ENCODE peak calls at places on chromosome 9, in seven cellular contexts. L, O, X, B, R, S and Y are unnamed samples.

GRCh38 chr9:34547960-34548603 is 25.3 kb upstream of the ENHO start:
- DNase-seq in X (peak; percentile 49), S (no peak), O (peak; percentile 38), R (peak; percentile 93), B (peak; percentile 23), L (peak; percentile 89), Y (peak; percentile 46)

GRCh38 chr9:110912701-110913291 is 125.5 kb downstream of the LPAR1 start:
- DNase-seq in O (no peak), B (no peak), S (no peak), L (no peak), R (no peak), X (no peak), Y (no peak)

GRCh38 chr9:10108815-10109214 is 504.0 kb downstream of the PTPRD start:
- DNase-seq in S (no peak), X (no peak), R (no peak), L (no peak), O (no peak), B (no peak), Y (no peak)

GRCh38 chr9:83062011-83062652 is 810 bp downstream of the RASEF start:
- DNase-seq in R (peak; percentile 65), S (no peak), L (peak; percentile 60), O (no peak), X (no peak), B (no peak), Y (peak; percentile 15)

GRCh38 chr9:16521868-16522381 is 348.5 kb downstream of the BNC2 start:
- DNase-seq in S (no peak), X (no peak), L (no peak), B (no peak), R (peak; percentile 19), O (no peak), Y (no peak)

GRCh38 chr9:123346826-123347225 is 9.2 kb upstream of the CRB2 start:
- DNase-seq in O (no peak), B (no peak), S (no peak), L (no peak), R (no peak), X (no peak), Y (no peak)

GRCh38 chr9:37410969-37411785 is 11.3 kb upstream of the GRHPR start:
- DNase-seq in S (no peak), O (peak; percentile 56), R (no peak), X (peak; percentile 72), L (peak; percentile 74), B (no peak), Y (no peak)

GRCh38 chr9:37383876-37384715 is 38.4 kb upstream of the GRHPR start:
- DNase-seq in L (no peak), B (no peak), R (no peak), S (no peak), X (no peak), O (no peak), Y (no peak)

GRCh38 chr9:94630833-94631232 is 8.5 kb downstream of the FBP1 start:
- DNase-seq in R (no peak), O (no peak), S (no peak), B (no peak), X (no peak), L (no peak), Y (no peak)

DNA sequence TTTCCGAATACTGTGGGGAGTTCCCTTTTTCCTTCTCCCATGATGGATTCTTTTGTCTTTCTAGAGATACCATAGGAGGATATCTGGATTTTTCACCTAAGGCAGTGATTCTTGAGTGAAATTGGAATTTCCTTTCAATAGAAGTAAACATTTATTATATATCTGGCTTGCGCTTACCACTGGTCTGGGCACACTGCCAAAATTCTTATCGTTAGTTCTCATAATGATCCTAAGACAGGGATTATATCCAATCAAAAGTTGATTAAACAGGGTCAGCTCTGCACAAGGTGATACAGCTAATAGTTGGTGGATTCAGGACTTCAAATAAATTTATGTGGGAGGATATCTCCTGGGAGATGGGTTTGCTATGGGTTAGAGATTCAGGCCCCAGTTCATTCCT is 9.6 kb downstream of the TLE4 start:
- DNase-seq in R (no peak), O (no peak), B (no peak), X (peak; percentile 29), L (no peak), S (no peak), Y (no peak)
- H3K4me1 ChIP-seq in R (peaks cover 32% of the 10 kb centered on the region), O (peaks cover 31% of the 10 kb centered on the region), B (no peaks in the 10 kb centered on the region), X (peaks cover 10% of the 10 kb centered on the region), L (peaks cover 11% of the 10 kb centered on the region), S (no peaks in the 10 kb centered on the region), Y (peaks cover 5% of the 10 kb centered on the region)

GRCh38 chr9:87657893-87658292 is 68.0 kb upstream of the CTSL start:
- DNase-seq in B (no peak), L (no peak), X (no peak), S (no peak), R (no peak), O (no peak), Y (no peak)

GRCh38 chr9:87655731-87656130 is 70.2 kb upstream of the CTSL start:
- DNase-seq in X (no peak), B (no peak), O (no peak), R (no peak), L (no peak), S (no peak), Y (no peak)

GRCh38 chr9:87656485-87656884 is 69.4 kb upstream of the CTSL start:
- DNase-seq in B (no peak), O (no peak), L (no peak), X (peak; percentile 6), R (no peak), S (no peak), Y (no peak)

GRCh38 chr9:87659534-87660419 is 66.1 kb upstream of the CTSL start:
- DNase-seq in L (no peak), X (no peak), S (no peak), B (no peak), R (no peak), O (no peak), Y (no peak)

GRCh38 chr9:87657190-87657589 is 68.7 kb upstream of the CTSL start:
- DNase-seq in O (no peak), B (no peak), X (peak; percentile 16), R (no peak), L (no peak), S (no peak), Y (no peak)
- TF ChIP-seq YY1 in O (no peak), B (no peak), X (no peak), R (no peak), L (no peak), S (no peak), Y (no peak)

DNA sequence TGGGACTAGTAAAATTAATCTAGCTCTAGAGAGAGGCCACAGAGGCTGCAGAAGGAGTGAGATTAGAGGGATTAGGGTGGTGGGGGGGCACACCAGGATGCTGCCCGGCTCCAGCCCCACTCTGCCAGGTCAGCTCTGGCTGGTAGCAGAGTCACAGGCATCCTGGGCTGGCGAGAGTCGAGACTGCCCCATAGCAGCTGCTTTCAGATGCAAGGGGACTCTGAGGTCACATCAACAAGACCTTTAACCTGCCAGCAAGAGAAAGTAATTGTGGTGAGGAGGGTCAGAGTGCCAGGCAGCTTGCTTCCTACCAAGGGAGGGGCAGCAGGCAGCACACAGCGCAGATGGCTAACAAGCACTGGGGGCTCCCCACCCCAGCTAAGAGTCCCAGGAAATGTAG is 7.5 kb downstream of the EPB41L4B start:
- DNase-seq in O (peak; percentile 50), L (no peak), B (no peak), X (no peak), R (no peak), S (no peak), Y (no peak)
- H3K4me1 ChIP-seq in O (peaks cover 99% of the 10 kb centered on the region), L (peaks cover 24% of the 10 kb centered on the region), B (peaks cover 75% of the 10 kb centered on the region), X (no peaks in the 10 kb centered on the region), R (peaks cover 8% of the 10 kb centered on the region), S (no peaks in the 10 kb centered on the region), Y (peaks cover 7% of the 10 kb centered on the region)

GRCh38 chr9:91349115-91349555 is 12.6 kb downstream of the AUH start:
- DNase-seq in R (no peak), B (no peak), X (no peak), L (no peak), O (no peak), S (no peak), Y (no peak)

GRCh38 chr9:91347370-91347769 is 14.3 kb downstream of the AUH start:
- DNase-seq in O (no peak), B (no peak), L (no peak), R (no peak), S (no peak), X (no peak), Y (no peak)

GRCh38 chr9:91345978-91346377 is 15.7 kb downstream of the AUH start:
- DNase-seq in X (no peak), L (no peak), S (no peak), B (no peak), R (no peak), O (no peak), Y (no peak)

GRCh38 chr9:91348191-91348790 is 13.4 kb downstream of the AUH start:
- DNase-seq in X (no peak), B (no peak), R (no peak), S (no peak), O (no peak), L (no peak), Y (no peak)

GRCh38 chr9:91346644-91347043 is 15.1 kb downstream of the AUH start:
- DNase-seq in X (no peak), O (no peak), B (no peak), R (no peak), L (no peak), S (no peak), Y (no peak)
- TF ChIP-seq YY1 in X (no peak), O (no peak), B (no peak), R (no peak), L (no peak), S (no peak), Y (no peak)

GRCh38 chr9:130720762-130721161 is 27.2 kb downstream of the EXOSC2 start:
- DNase-seq in B (no peak), X (no peak), R (no peak), L (no peak), S (no peak), O (no peak), Y (no peak)
- H3K4me1 ChIP-seq in B (peaks cover 16% of the 10 kb centered on the region), X (no peaks in the 10 kb centered on the region), R (no peaks in the 10 kb centered on the region), L (no peaks in the 10 kb centered on the region), S (no peaks in the 10 kb centered on the region), O (peaks cover 19% of the 10 kb centered on the region), Y (no peaks in the 10 kb centered on the region)

GRCh38 chr9:89497978-89498844 is at the start of gene SEMA4D:
- DNase-seq in L (peak; percentile 78), R (peak; percentile 95), B (peak; percentile 53), X (peak; percentile 54), O (no peak), S (no peak), Y (peak; percentile 57)
- TF ChIP-seq YY1 in L (no peak), R (no peak), B (peak; percentile 8), X (no peak), O (no peak), S (peak; percentile 3), Y (no peak)

GRCh38 chr9:136759436-136760325 is 1.6 kb upstream of the LCN8 start:
- DNase-seq in X (no peak), R (no peak), B (no peak), O (no peak), L (peak; percentile 49), S (no peak), Y (no peak)
- H3K4me1 ChIP-seq in X (peaks cover 6% of the 10 kb centered on the region), R (no peaks in the 10 kb centered on the region), B (peaks cover 25% of the 10 kb centered on the region), O (peaks cover 45% of the 10 kb centered on the region), L (no peaks in the 10 kb centered on the region), S (no peaks in the 10 kb centered on the region), Y (peaks cover 50% of the 10 kb centered on the region)